ENCODE peak calls at places on chromosomes 16 and 17, in four cellular contexts. R is lower leg skin; Q is PC-9; N is CD8-positive, alpha-beta T cell. T is an unnamed sample.

GRCh38 chr16:591892-592517 is 2.1 kb downstream of the RAB40C start:
- DNase-seq in R (no peak), Q (no peak), N (no peak), T (no peak)

GRCh38 chr17:55925440-55925839 is 174.6 kb downstream of the PCTP start:
- DNase-seq in R (no peak), Q (no peak), N (no peak), T (no peak)

GRCh38 chr17:21285164-21286065 is 904 bp downstream of the MAP2K3 start:
- DNase-seq in R (peak), Q (no peak), N (no peak), T (peak)

GRCh38 chr17:79883202-79883601 is 44.0 kb upstream of the CBX4 start:
- DNase-seq in R (no peak), Q (no peak), N (no peak), T (no peak)

GRCh38 chr16:81238296-81239011 is at the start of gene BCO1:
- DNase-seq in R (no peak), Q (peak), N (no peak), T (no peak)

GRCh38 chr16:49455991-49456745 is 82.6 kb downstream of the C16orf78 start:
- DNase-seq in R (peak), Q (no peak), N (no peak), T (no peak)

GRCh38 chr17:38465420-38466345 is 37.4 kb downstream of the ARHGAP23 start:
- DNase-seq in R (peak), Q (no peak), N (no peak), T (peak)

GRCh38 chr16:14284930-14285541 is 213.9 kb downstream of the MRTFB start:
- DNase-seq in R (no peak), Q (peak), N (peak), T (peak)

GRCh38 chr16:17070882-17071592 is 399.7 kb downstream of the XYLT1 start:
- DNase-seq in R (no peak), Q (no peak), N (peak), T (peak)

GRCh38 chr17:67629963-67630320 is 87.8 kb upstream of the NOL11 start:
- DNase-seq in R (no peak), Q (no peak), N (no peak), T (peak)

GRCh38 chr17:11608396-11608795 is 10.1 kb downstream of the DNAH9 start:
- DNase-seq in R (no peak), Q (no peak), N (no peak), T (no peak)

GRCh38 chr17:58200024-58200633 is 7.6 kb downstream of the EPX start:
- DNase-seq in R (no peak), Q (peak), N (peak), T (peak)

GRCh38 chr17:1997587-1998425 is 27.3 kb downstream of the RTN4RL1 start:
- DNase-seq in R (no peak), Q (no peak), N (no peak), T (no peak)

GRCh38 chr17:82913304-82914043 is 73.7 kb upstream of the ZNF750 start:
- DNase-seq in R (no peak), Q (no peak), N (no peak), T (no peak)

GRCh38 chr16:57945740-57946138 is 25.2 kb downstream of the CNGB1 start:
- DNase-seq in R (no peak), Q (no peak), N (no peak), T (no peak)

GRCh38 chr16:57946181-57946801 is 24.6 kb downstream of the CNGB1 start:
- DNase-seq in R (no peak), Q (no peak), N (no peak), T (no peak)

GRCh38 chr16:57948027-57948426 is 22.9 kb downstream of the CNGB1 start:
- DNase-seq in R (no peak), Q (no peak), N (no peak), T (no peak)

GRCh38 chr16:57949013-57949412 is 21.9 kb downstream of the CNGB1 start:
- DNase-seq in R (no peak), Q (no peak), N (no peak), T (no peak)

GRCh38 chr16:57944961-57945739 is 25.8 kb downstream of the CNGB1 start:
- DNase-seq in R (no peak), Q (no peak), N (no peak), T (no peak)
- TF ChIP-seq CTCF in R (no peak), Q (no peak), N (no peak), T (no peak)

DNA sequence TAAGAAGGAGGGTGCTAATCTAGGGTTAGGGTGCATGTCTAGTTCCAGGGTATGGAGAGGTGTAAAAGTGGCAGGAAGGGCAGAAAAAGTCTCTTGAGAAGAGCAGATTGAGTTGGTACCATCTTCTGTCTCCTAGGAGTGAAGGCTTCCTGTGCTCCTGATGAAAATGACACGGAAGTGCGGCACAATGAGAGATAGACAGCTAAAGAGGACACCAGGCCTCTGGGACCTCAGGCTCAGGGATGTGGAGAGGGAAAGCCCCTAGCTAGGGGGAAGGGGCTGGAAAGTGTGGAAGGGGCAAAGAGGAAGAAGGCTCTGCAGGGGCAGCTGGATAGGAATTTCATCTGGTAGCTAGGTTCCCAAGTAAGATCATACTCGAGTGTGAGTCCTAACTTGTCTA is 498.3 kb upstream of the EEF2KMT start:
- DNase-seq in R (no peak), Q (no peak), N (no peak), T (no peak)
- TF ChIP-seq CTCF in R (no peak), Q (no peak), N (no peak), T (no peak)

DNA sequence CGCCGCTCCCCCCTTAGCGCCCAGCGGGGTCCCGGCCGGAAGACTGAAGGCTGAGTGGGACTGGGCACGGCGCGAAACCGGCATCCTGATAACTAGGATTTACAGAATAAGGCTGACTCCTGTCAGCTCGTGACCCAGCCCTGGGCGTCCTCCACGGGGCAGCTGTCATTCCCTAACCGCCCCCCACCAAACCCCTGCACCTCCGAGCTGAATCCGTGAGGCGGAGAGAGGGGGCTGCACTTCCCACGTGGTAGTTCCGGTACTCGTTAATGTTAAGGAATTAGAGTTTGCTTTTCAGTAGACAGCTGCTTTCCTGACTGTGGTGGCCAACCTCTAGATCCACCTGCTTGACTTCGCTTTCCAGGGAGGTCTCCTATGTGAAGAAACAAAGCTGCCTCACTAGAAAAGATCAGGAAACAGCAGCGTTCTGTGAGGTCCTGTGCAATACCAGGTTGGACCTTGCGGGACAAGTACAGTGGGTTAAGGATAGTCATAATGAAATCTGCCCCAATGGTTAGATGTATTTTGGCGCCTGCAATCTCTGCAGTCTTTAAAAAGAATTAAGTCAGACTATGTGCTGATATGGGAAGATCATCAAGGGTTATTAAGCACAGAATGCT is 1.0 kb upstream of the WBP2 start:
- DNase-seq in R (no peak), Q (peak), N (no peak), T (no peak)
- TF ChIP-seq CTCF in R (no peak), Q (peak), N (peak), T (peak)

DNA sequence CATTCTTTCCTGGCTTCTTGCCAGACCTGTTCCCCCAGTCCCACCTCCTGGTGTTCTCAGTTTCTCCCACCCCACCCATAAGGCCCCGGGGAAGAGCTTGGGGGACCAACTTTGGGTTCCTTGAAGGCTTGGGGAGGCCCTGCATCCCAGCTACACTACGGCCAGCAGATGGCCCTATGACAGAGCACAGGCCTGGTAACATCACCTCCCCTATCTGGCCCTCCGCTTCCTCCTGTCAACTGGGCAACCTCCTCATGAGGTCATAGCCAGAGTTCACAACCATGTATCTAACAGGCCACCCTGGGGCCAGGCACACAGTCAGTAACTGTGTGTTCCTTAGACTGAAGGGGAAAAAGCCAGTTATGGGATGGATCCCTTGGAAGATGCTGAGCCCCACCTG is 31.4 kb downstream of the MYO15A start:
- DNase-seq in R (no peak), Q (no peak), N (no peak), T (no peak)
- TF ChIP-seq CTCF in R (no peak), Q (peak), N (no peak), T (peak)